ENCODE peak calls at places on chromosomes 4 and X, in five cellular contexts. Q is AG09309, B is PC-3, C is DND-41, H is GM13977. G is an unnamed sample.

GRCh38 chrX:112800901-112801775 is 39.5 kb downstream of the AMOT start:
- DNase-seq in H (no peak), B (no peak), C (no peak), Q (no peak), G (no peak)

GRCh38 chr4:17260395-17260907 is 251.4 kb downstream of the QDPR start:
- DNase-seq in Q (no peak), B (no peak), H (no peak), C (no peak), G (peak)

GRCh38 chr4:6641164-6641970 is 882 bp downstream of the MRFAP1 start:
- DNase-seq in Q (no peak), H (peak), C (peak), B (peak), G (peak)

GRCh38 chrX:9316096-9316495 is 148.8 kb upstream of the TBL1X start:
- DNase-seq in B (no peak), H (no peak), Q (no peak), C (no peak), G (no peak)

GRCh38 chr4:169799260-169799659 is 41.5 kb upstream of the HPF1 start:
- DNase-seq in Q (no peak), H (no peak), B (no peak), C (no peak), G (no peak)

GRCh38 chrX:48025561-48025960 is 18.8 kb downstream of the SPACA5 start:
- DNase-seq in Q (no peak), B (peak), C (peak), H (peak), G (peak)

GRCh38 chr4:89899157-89899556 is 4.5 kb downstream of the MMRN1 start:
- DNase-seq in Q (no peak), H (no peak), C (no peak), B (no peak), G (no peak)

GRCh38 chr4:81180916-81181315 is 34.1 kb downstream of the PRKG2 start:
- DNase-seq in C (no peak), Q (no peak), H (no peak), B (no peak), G (no peak)

GRCh38 chrX:77160301-77160700 is 286.9 kb upstream of the FGF16 start:
- DNase-seq in H (no peak), Q (no peak), C (peak), B (peak), G (peak)

GRCh38 chrX:134998246-134998645 is 7.5 kb downstream of the SMIM10 start:
- DNase-seq in B (no peak), C (no peak), Q (no peak), H (no peak), G (no peak)

GRCh38 chr4:108172231-108172779 is 3.6 kb upstream of the LEF1 start:
- DNase-seq in B (no peak), C (peak), Q (no peak), H (peak), G (peak)

GRCh38 chrX:74550295-74550802 is 64.1 kb downstream of the RLIM start:
- DNase-seq in B (peak), H (peak), Q (no peak), C (peak), G (peak)

GRCh38 chr4:30535255-30535654 is 184.9 kb upstream of the PCDH7 start:
- DNase-seq in C (no peak), H (no peak), B (no peak), Q (no peak), G (no peak)

GRCh38 chrX:24575496-24575895 is 71.7 kb downstream of the PCYT1B start:
- DNase-seq in C (no peak), B (no peak), H (no peak), Q (no peak), G (no peak)

GRCh38 chr4:184281231-184282139 is 63.8 kb upstream of the ENPP6 start:
- DNase-seq in H (peak), B (no peak), C (no peak), Q (no peak), G (peak)

GRCh38 chrX:140425712-140426395 is 79.0 kb downstream of the SOX3 start:
- DNase-seq in C (no peak), H (no peak), Q (no peak), B (no peak), G (no peak)

GRCh38 chr4:102008711-102009110 is 218.2 kb downstream of the BANK1 start:
- DNase-seq in B (no peak), H (no peak), C (no peak), Q (no peak), G (no peak)

GRCh38 chr4:142110136-142110535 is 473.8 kb downstream of the IL15 start:
- DNase-seq in H (no peak), B (no peak), C (no peak), Q (no peak), G (no peak)

GRCh38 chr4:20992002-20992401 is 291.7 kb downstream of the PACRGL start:
- DNase-seq in H (no peak), C (no peak), Q (no peak), B (no peak), G (no peak)

GRCh38 chrX:1072637-1073377 is 139.6 kb downstream of the CRLF2 start:
- DNase-seq in Q (no peak), B (no peak), H (no peak), C (no peak), G (peak)

GRCh38 chrX:35682481-35682880 is 115.7 kb upstream of the MAGEB16 start:
- DNase-seq in C (no peak), H (no peak), B (no peak), Q (no peak), G (no peak)

GRCh38 chr4:8763966-8764901 is 107.4 kb downstream of the HMX1 start:
- DNase-seq in C (no peak), H (no peak), Q (no peak), B (no peak), G (no peak)

GRCh38 chrX:18146954-18147353 is 73.7 kb downstream of the BEND2 start:
- DNase-seq in H (no peak), B (peak), Q (no peak), C (peak), G (peak)

GRCh38 chrX:45208121-45208856 is 7.6 kb upstream of the DIPK2B start:
- DNase-seq in B (no peak), Q (no peak), C (no peak), H (no peak), G (no peak)

GRCh38 chrX:119474615-119475388 is 6.6 kb downstream of the SLC25A5 start:
- DNase-seq in C (no peak), B (no peak), H (no peak), Q (no peak), G (no peak)

GRCh38 chr4:26671111-26671510 is 87.2 kb downstream of the TBC1D19 start:
- DNase-seq in Q (no peak), H (no peak), B (no peak), C (no peak), G (no peak)

GRCh38 chrX:150854856-150855255 is 43.6 kb downstream of the CD99L2 start:
- DNase-seq in C (peak), B (no peak), H (no peak), Q (no peak), G (no peak)

GRCh38 chrX:69136546-69137331 is 28.5 kb downstream of the PJA1 start:
- DNase-seq in Q (no peak), H (no peak), C (no peak), B (no peak), G (no peak)

GRCh38 chrX:108270739-108271396 is 167.4 kb downstream of the COL4A6 start:
- DNase-seq in Q (no peak), C (peak), B (no peak), H (no peak), G (no peak)

GRCh38 chrX:48101443-48101842 is 29.0 kb upstream of the SPACA5B start:
- DNase-seq in H (no peak), Q (no peak), C (no peak), B (no peak), G (no peak)

GRCh38 chr4:116342143-116342542 is 743.2 kb downstream of the TRAM1L1 start:
- DNase-seq in B (no peak), C (no peak), Q (no peak), H (no peak), G (no peak)

GRCh38 chrX:48532201-48532600 is 7.3 kb upstream of the TBC1D25 start:
- DNase-seq in H (no peak), B (no peak), C (no peak), Q (no peak), G (no peak)

GRCh38 chr4:77349796-77350195 is 192.8 kb downstream of the CCNG2 start:
- DNase-seq in H (no peak), C (no peak), B (peak), Q (no peak), G (no peak)

GRCh38 chr4:118682928-118683327 is 2.3 kb upstream of the METTL14 start:
- DNase-seq in C (no peak), Q (peak), B (peak), H (no peak), G (no peak)

GRCh38 chrX:154411981-154412340 is 622 bp downstream of the TAFAZZIN start:
- DNase-seq in Q (no peak), C (peak), H (peak), B (peak), G (peak)

GRCh38 chr4:120591038-120591437 is 331.5 kb downstream of the PRDM5 start:
- DNase-seq in B (no peak), Q (no peak), H (no peak), C (no peak), G (no peak)

GRCh38 chr4:8347660-8348059 is 78.1 kb downstream of the HTRA3 start:
- DNase-seq in B (no peak), C (no peak), Q (no peak), H (no peak), G (no peak)

GRCh38 chr4:54844911-54845310 is 187.2 kb downstream of the KIT start:
- DNase-seq in H (no peak), C (no peak), Q (no peak), B (no peak), G (no peak)

GRCh38 chr4:153676984-153677383 is 7.1 kb upstream of the TLR2 start:
- DNase-seq in C (no peak), B (peak), Q (peak), H (no peak), G (no peak)

GRCh38 chr4:153679476-153679875 is 4.6 kb upstream of the TLR2 start:
- DNase-seq in B (no peak), C (no peak), Q (no peak), H (no peak), G (no peak)

GRCh38 chr4:153676491-153676890 is 7.6 kb upstream of the TLR2 start:
- DNase-seq in Q (no peak), C (no peak), B (peak), H (no peak), G (no peak)
- TF ChIP-seq CTCF in Q (no peak), C (no peak), B (no peak), H (no peak), G (no peak)

DNA sequence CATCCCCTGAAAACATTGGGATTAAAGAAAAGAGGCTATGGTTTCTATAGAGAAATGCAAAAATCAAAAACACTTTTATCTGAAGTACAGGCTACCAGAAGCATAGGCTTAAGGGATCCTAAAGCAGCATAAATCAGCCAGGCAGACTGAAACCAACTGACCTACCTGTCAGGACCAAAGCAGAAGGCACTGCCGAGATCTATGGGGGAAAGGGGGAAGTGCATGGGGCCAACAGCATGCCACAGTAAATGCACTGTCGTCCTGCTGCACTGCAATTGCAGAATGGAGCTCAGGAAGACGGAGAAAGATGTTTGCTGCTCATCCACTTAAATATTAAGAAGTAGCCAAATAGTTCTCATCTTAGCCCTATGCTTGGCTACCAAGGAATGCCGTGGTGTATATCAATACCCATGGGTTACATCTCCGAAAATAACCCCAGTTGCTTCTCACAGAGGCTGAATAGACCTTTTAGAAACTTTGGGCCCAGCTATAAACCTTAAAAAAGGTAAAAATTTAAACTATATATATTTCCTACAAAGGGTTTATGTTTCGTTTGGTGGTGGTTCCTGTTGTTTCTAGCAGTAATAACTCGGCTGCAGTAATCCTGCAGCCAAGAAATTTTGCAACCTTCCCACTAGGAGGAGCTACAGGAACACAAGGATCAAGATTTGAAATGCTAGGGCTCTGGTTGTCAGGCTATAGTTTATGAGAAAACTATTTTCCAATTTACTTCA is 312.2 kb upstream of the DIAPH2 start:
- DNase-seq in B (peak), Q (peak), C (no peak), H (peak), G (no peak)
- TF ChIP-seq CTCF in B (peak), Q (peak), C (peak), H (peak), G (no peak)

GRCh38 chr4:150217192-150217591 is 138.9 kb downstream of the DCLK2 start:
- DNase-seq in B (peak), H (no peak), C (no peak), Q (peak), G (no peak)
- TF ChIP-seq CTCF in B (peak), H (no peak), C (no peak), Q (peak), G (no peak)

GRCh38 chr4:153081693-153082092 is 122.5 kb upstream of the TRIM2 start:
- DNase-seq in B (no peak), C (no peak), Q (no peak), H (no peak), G (no peak)

GRCh38 chr4:153082322-153083301 is 121.6 kb upstream of the TRIM2 start:
- DNase-seq in C (no peak), B (no peak), Q (no peak), H (no peak), G (no peak)

GRCh38 chr4:153084249-153084648 is 120.0 kb upstream of the TRIM2 start:
- DNase-seq in B (no peak), H (no peak), C (no peak), Q (no peak), G (no peak)

GRCh38 chr4:153084939-153085630 is 119.2 kb upstream of the TRIM2 start:
- DNase-seq in B (peak), Q (peak), C (peak), H (peak), G (peak)

DNA sequence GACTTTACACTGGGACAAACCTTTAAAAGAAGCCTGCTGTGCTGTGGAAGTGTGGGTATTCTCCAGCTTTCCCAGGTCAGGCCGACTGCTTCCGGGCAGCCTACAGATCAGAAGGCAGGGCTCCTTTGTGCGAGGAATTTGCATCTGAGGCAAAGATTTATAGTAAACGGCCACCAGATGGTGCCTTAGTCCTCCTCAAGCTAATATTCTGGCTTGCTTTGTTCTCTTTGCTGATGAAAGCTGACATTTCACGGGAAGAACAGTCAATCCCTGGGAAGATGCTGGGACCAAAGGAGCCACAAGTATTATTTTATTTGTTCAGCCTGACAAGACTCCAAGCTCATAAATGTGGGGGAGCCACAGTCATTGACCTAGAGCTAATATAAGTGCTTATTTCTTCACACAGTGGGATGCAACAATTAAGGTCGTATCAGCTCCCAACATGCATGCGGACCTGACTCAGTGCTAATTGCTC is 120.8 kb upstream of the TRIM2 start:
- DNase-seq in Q (peak), B (peak), C (peak), H (peak), G (peak)
- TF ChIP-seq CTCF in Q (peak), B (peak), C (peak), H (peak), G (peak)

DNA sequence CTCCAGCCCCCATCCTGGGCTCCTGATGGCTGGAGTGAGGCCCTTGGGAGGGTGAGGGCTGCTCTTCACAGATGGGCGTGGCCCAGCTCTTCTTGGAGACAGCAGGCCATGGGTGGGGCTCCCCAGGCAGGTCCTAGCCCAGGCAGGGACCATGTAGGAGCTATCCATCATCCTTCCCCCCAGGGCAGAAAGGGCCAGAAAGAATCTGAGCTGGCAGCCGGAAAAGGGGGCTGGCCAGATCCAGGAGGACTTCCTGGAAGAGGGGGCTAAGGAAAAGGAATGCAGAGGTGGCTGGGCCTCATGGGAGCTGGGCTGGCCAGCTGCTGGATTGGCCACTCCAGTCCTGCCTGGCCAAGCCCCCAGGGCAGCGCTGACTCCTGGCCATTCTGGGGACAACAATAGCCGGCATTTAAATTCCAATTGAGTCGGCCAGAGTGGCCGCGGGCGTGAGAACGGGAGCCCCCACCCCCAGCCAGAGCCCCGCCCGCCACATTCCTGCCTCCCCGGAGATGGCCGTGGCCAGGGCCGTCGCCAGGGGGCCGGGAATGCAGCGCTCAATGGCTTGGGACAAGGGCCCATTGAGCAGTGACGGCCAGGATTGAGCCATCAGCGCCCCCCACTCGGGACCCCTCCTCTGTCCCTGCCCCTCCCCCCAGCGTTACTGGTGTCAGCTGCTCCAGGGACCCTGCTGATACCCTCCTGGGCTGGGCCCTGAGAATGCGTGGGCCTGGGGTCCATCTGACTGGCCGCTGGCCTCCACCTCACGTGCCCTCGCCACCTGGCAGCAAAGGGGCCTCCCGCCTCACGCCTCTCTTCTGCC is 15.1 kb upstream of the FGFR3 start:
- DNase-seq in B (peak), C (no peak), Q (no peak), H (no peak), G (no peak)
- TF ChIP-seq CTCF in B (no peak), C (no peak), Q (peak), H (no peak), G (no peak)

GRCh38 chr4:39606747-39607146 is 31.9 kb downstream of the SMIM14 start:
- DNase-seq in C (no peak), B (no peak), H (no peak), Q (no peak), G (no peak)

GRCh38 chr4:39613093-39613656 is 25.5 kb downstream of the SMIM14 start:
- DNase-seq in C (no peak), H (no peak), Q (no peak), B (peak), G (no peak)

GRCh38 chr4:39614487-39615162 is 24.0 kb downstream of the SMIM14 start:
- DNase-seq in C (no peak), Q (peak), B (peak), H (no peak), G (no peak)

GRCh38 chr4:39609454-39609911 is 29.2 kb downstream of the SMIM14 start:
- DNase-seq in H (peak), B (peak), C (no peak), Q (no peak), G (peak)
- TF ChIP-seq CTCF in H (no peak), B (no peak), C (no peak), Q (no peak), G (no peak)

GRCh38 chr4:82562553-82562854 is 716 bp upstream of the TMEM150C start:
- DNase-seq in H (no peak), C (no peak), Q (no peak), B (no peak), G (no peak)
- TF ChIP-seq CTCF in H (no peak), C (no peak), Q (no peak), B (no peak), G (no peak)